ENCODE peak calls at places on chromosomes 7 and 10, in eight cellular contexts. Z, A, U, F, K, M, X and T are unnamed samples.

GRCh38 chr7:33388332-33388731 is 259.0 kb downstream of the BBS9 start:
- DNase-seq in Z (no peak), A (no peak), U (no peak), F (no peak), K (no peak), M (no peak), X (no peak), T (no peak)

GRCh38 chr7:82677064-82677463 is 233.5 kb upstream of the CACNA2D1 start:
- DNase-seq in Z (no peak), A (no peak), U (peak), F (no peak), K (no peak), M (no peak), X (no peak), T (peak)

GRCh38 chr7:27606270-27607209 is 56.1 kb downstream of the HIBADH start:
- DNase-seq in Z (peak), A (no peak), U (no peak), F (no peak), K (no peak), M (no peak), X (peak), T (peak)

GRCh38 chr7:8931906-8932646 is 498.7 kb downstream of the NXPH1 start:
- DNase-seq in Z (no peak), A (no peak), U (no peak), F (no peak), K (no peak), M (no peak), X (no peak), T (no peak)

GRCh38 chr10:34713875-34714274 is 101.2 kb downstream of the PARD3 start:
- DNase-seq in Z (peak), A (no peak), U (no peak), F (no peak), K (peak), M (no peak), X (peak), T (no peak)

GRCh38 chr7:151586531-151587270 is 67.0 kb upstream of the RHEB start:
- DNase-seq in Z (no peak), A (no peak), U (no peak), F (no peak), K (no peak), M (no peak), X (no peak), T (no peak)

GRCh38 chr7:50355817-50356178 is 51.3 kb downstream of the IKZF1 start:
- DNase-seq in Z (no peak), A (no peak), U (no peak), F (no peak), K (no peak), M (no peak), X (no peak), T (no peak)

GRCh38 chr7:76364198-76364584 is 5.4 kb upstream of the YWHAG start:
- DNase-seq in Z (peak), A (no peak), U (no peak), F (no peak), K (no peak), M (no peak), X (no peak), T (no peak)

GRCh38 chr7:148918058-148918596 is 34.0 kb upstream of the EZH2 start:
- DNase-seq in Z (no peak), A (no peak), U (no peak), F (no peak), K (no peak), M (no peak), X (no peak), T (no peak)